ENCODE peak calls at places on chromosome 18, in four cellular contexts. A is activated naive CD4-positive, alpha-beta T cell treated with anti-CD3 and anti-CD28 coated beads, Interleukin-2, amount 10 ng/mL, durations not matched to agents 7 days and 5 days; D is EH; O is stimulated activated naive B cell treated with anti-CD40 and anti-IgM and Interleukin-4, amounts not matched to agents 10 μg/mL and 1 μg/mL and 100 μg/mL, for 72 hours. P is an unnamed sample.

GRCh38 chr18:75110846-75111415 is 98.0 kb downstream of the PTGR3 start:
- DNase-seq in A (no peak), O (no peak), D (no peak), P (no peak)

GRCh38 chr18:2854871-2855270 is 8.1 kb downstream of the EMILIN2 start:
- DNase-seq in O (no peak), D (peak; percentile 37), A (no peak), P (peak; percentile 30)

GRCh38 chr18:27608742-27609141 is 423.6 kb upstream of the CHST9 start:
- DNase-seq in O (no peak), A (no peak), D (peak; percentile 12), P (peak; percentile 5)

GRCh38 chr18:57276720-57277284 is 75.6 kb upstream of the ST8SIA3 start:
- DNase-seq in D (no peak), O (no peak), A (no peak), P (no peak)

GRCh38 chr18:2096581-2096980 is 474.7 kb downstream of the METTL4 start:
- DNase-seq in O (no peak), D (no peak), A (no peak), P (no peak)

GRCh38 chr18:57150828-57151227 is 3.9 kb downstream of the BOD1L2 start:
- DNase-seq in A (no peak), O (no peak), D (no peak), P (peak; percentile 18)

GRCh38 chr18:31058897-31059296 is 16.4 kb upstream of the DSC3 start:
- DNase-seq in D (no peak), A (no peak), O (no peak), P (no peak)

GRCh38 chr18:9835112-9835755 is 50.5 kb upstream of the TXNDC2 start:
- DNase-seq in A (no peak), D (no peak), O (no peak), P (no peak)

GRCh38 chr18:44823286-44823685 is 142.6 kb downstream of the SETBP1 start:
- DNase-seq in D (no peak), O (no peak), A (no peak), P (no peak)

GRCh38 chr18:31555971-31556747 is 35.5 kb upstream of the TTR start:
- DNase-seq in A (peak; percentile 47), D (peak; percentile 57), O (peak; percentile 28), P (peak; percentile 68)

GRCh38 chr18:8359076-8359475 is 250.2 kb upstream of the RAB12 start:
- DNase-seq in A (no peak), D (no peak), O (no peak), P (no peak)

GRCh38 chr18:76679259-76679658 is 143.1 kb upstream of the ZNF236 start:
- DNase-seq in D (no peak), A (no peak), O (no peak), P (peak; percentile 63)

GRCh38 chr18:59150236-59150635 is 10.6 kb downstream of the SEC11C start:
- DNase-seq in A (no peak), O (no peak), D (no peak), P (no peak)

GRCh38 chr18:61556862-61557261 is 223.6 kb downstream of the CDH20 start:
- DNase-seq in A (no peak), O (no peak), D (no peak), P (no peak)

GRCh38 chr18:32674491-32674890 is 98.3 kb downstream of the KLHL14 start:
- DNase-seq in D (no peak), A (no peak), O (no peak), P (peak; percentile 23)

GRCh38 chr18:26271917-26272549 is 45.8 kb downstream of the TAF4B start:
- DNase-seq in O (no peak), A (no peak), D (no peak), P (no peak)

GRCh38 chr18:41593276-41593675 is 361.8 kb upstream of the PIK3C3 start:
- DNase-seq in D (no peak), A (no peak), O (no peak), P (no peak)

GRCh38 chr18:11948852-11949523 is 32.3 kb upstream of the IMPA2 start:
- DNase-seq in O (no peak), D (peak; percentile 85), A (no peak), P (no peak)

GRCh38 chr18:23784811-23785245 is 95.6 kb downstream of the LAMA3 start:
- DNase-seq in D (peak; percentile 96), O (no peak), A (no peak), P (peak; percentile 66)

GRCh38 chr18:12041561-12041960 is 52.1 kb upstream of the ANKRD62 start:
- DNase-seq in O (no peak), D (peak; percentile 87), A (no peak), P (no peak)

GRCh38 chr18:55862693-55863485 is 274.9 kb upstream of the TCF4 start:
- DNase-seq in D (peak; percentile 36), A (no peak), O (no peak), P (no peak)

GRCh38 chr18:48564139-48564538 is 25.3 kb downstream of the CTIF start:
- DNase-seq in O (no peak), D (no peak), A (no peak), P (no peak)

GRCh38 chr18:79876497-79876896 is 75.0 kb downstream of the SLC66A2 start:
- DNase-seq in A (no peak), D (no peak), O (no peak), P (no peak)

GRCh38 chr18:59470627-59471121 is 111.6 kb upstream of the LMAN1 start:
- DNase-seq in O (no peak), D (no peak), A (no peak), P (no peak)

GRCh38 chr18:73980289-73980979 is 167.2 kb downstream of the FBXO15 start:
- DNase-seq in D (peak; percentile 15), A (no peak), O (no peak), P (peak; percentile 13)

GRCh38 chr18:45517181-45517741 is 98.0 kb upstream of the SLC14A2 start:
- DNase-seq in O (no peak), D (peak; percentile 59), A (no peak), P (no peak)

GRCh38 chr18:9684901-9685738 is 23.0 kb upstream of the RAB31 start:
- DNase-seq in D (peak; percentile 59), O (no peak), A (no peak), P (no peak)

GRCh38 chr18:12944724-12945123 is 3.1 kb upstream of the SEH1L start:
- DNase-seq in O (no peak), A (no peak), D (peak; percentile 26), P (no peak)

GRCh38 chr18:37254256-37254880 is 311.2 kb downstream of the CELF4 start:
- DNase-seq in D (no peak), O (no peak), A (no peak), P (no peak)

GRCh38 chr18:79515944-79516351 is 120.2 kb downstream of the NFATC1 start:
- DNase-seq in O (no peak), A (peak; percentile 16), D (no peak), P (no peak)

GRCh38 chr18:37956020-37956419 is 390.4 kb upstream of the CELF4 start:
- DNase-seq in O (no peak), A (no peak), D (no peak), P (no peak)

GRCh38 chr18:51490417-51490816 is 292.9 kb upstream of the MEX3C start:
- DNase-seq in O (no peak), D (no peak), A (no peak), P (no peak)

GRCh38 chr18:63322246-63322645 is 2.7 kb upstream of the BCL2 start:
- DNase-seq in D (no peak), A (no peak), O (no peak), P (no peak)

GRCh38 chr18:24176727-24177416 is 38.0 kb downstream of the CABYR start:
- DNase-seq in O (peak; percentile 75), D (peak; percentile 58), A (peak; percentile 52), P (peak; percentile 71)

P was measured in cardiac muscle cell.